ENCODE peak calls at places on chromosomes 3 and 15, in four cellular contexts. Y, D, O and C are unnamed samples.

GRCh38 chr3:52450489-52451236 is 3.2 kb downstream of the TNNC1 start:
- DNase-seq in Y (peak; percentile 43), D (no peak), O (no peak), C (no peak)

GRCh38 chr3:138426211-138426610 is 8.2 kb upstream of the ESYT3 start:
- DNase-seq in Y (no peak), D (no peak), O (no peak), C (no peak)

GRCh38 chr15:31235298-31236183 is 91.1 kb upstream of the KLF13 start:
- DNase-seq in Y (no peak), D (no peak), O (no peak), C (no peak)

GRCh38 chr3:152270944-152271343 is 2.2 kb downstream of the MBNL1 start:
- DNase-seq in Y (no peak), D (no peak), O (no peak), C (no peak)

GRCh38 chr3:157436583-157437300 is at the start of gene PTX3:
- DNase-seq in Y (no peak), D (no peak), O (no peak), C (no peak)

GRCh38 chr3:179666436-179667035 is 13.7 kb downstream of the USP13 start:
- DNase-seq in Y (peak; percentile 59), D (no peak), O (no peak), C (no peak)

GRCh38 chr3:138078096-138078495 is 37.3 kb downstream of the DZIP1L start:
- DNase-seq in Y (no peak), D (no peak), O (no peak), C (no peak)

GRCh38 chr15:39599871-39600270 is 19.0 kb downstream of the THBS1 start:
- DNase-seq in Y (no peak), D (no peak), O (no peak), C (no peak)

GRCh38 chr3:123290107-123290930 is 88.6 kb downstream of the SEC22A start:
- DNase-seq in Y (no peak), D (no peak), O (no peak), C (no peak)

GRCh38 chr3:123290962-123291361 is 89.2 kb downstream of the SEC22A start:
- DNase-seq in Y (no peak), D (no peak), O (no peak), C (no peak)

GRCh38 chr3:123287962-123288302 is 86.2 kb downstream of the SEC22A start:
- DNase-seq in Y (no peak), D (no peak), O (no peak), C (no peak)

GRCh38 chr3:123291404-123291803 is 89.7 kb downstream of the SEC22A start:
- DNase-seq in Y (no peak), D (no peak), O (no peak), C (no peak)

GRCh38 chr3:123289336-123290106 is 87.8 kb downstream of the SEC22A start:
- DNase-seq in Y (no peak), D (no peak), O (no peak), C (no peak)
- TF ChIP-seq RNF2 in Y (no peak), D (no peak), O (no peak), C (no peak)

GRCh38 chr15:86653344-86654192 is 573.9 kb downstream of the AGBL1 start:
- DNase-seq in Y (no peak), D (no peak), O (no peak), C (no peak)

GRCh38 chr15:86660012-86660411 is 580.3 kb downstream of the AGBL1 start:
- DNase-seq in Y (no peak), D (no peak), O (no peak), C (no peak)

GRCh38 chr15:86649277-86649676 is 569.6 kb downstream of the AGBL1 start:
- DNase-seq in Y (no peak), D (no peak), O (no peak), C (no peak)

GRCh38 chr15:86650084-86650483 is 570.4 kb downstream of the AGBL1 start:
- DNase-seq in Y (no peak), D (peak; percentile 21), O (peak; percentile 10), C (no peak)

GRCh38 chr15:86654501-86654900 is 574.8 kb downstream of the AGBL1 start:
- DNase-seq in Y (no peak), D (no peak), O (no peak), C (no peak)
- TF ChIP-seq RNF2 in Y (no peak), D (no peak), O (no peak), C (no peak)

GRCh38 chr15:42493694-42494093 is 1.7 kb upstream of the SNAP23 start:
- DNase-seq in Y (no peak), D (no peak), O (no peak), C (no peak)
- TF ChIP-seq RNF2 in Y (no peak), D (no peak), O (no peak), C (no peak)

GRCh38 chr3:184498986-184499606 is 62.5 kb upstream of the EPHB3 start:
- DNase-seq in Y (no peak), D (no peak), O (no peak), C (no peak)
- TF ChIP-seq RNF2 in Y (no peak), D (no peak), O (no peak), C (no peak)

DNA sequence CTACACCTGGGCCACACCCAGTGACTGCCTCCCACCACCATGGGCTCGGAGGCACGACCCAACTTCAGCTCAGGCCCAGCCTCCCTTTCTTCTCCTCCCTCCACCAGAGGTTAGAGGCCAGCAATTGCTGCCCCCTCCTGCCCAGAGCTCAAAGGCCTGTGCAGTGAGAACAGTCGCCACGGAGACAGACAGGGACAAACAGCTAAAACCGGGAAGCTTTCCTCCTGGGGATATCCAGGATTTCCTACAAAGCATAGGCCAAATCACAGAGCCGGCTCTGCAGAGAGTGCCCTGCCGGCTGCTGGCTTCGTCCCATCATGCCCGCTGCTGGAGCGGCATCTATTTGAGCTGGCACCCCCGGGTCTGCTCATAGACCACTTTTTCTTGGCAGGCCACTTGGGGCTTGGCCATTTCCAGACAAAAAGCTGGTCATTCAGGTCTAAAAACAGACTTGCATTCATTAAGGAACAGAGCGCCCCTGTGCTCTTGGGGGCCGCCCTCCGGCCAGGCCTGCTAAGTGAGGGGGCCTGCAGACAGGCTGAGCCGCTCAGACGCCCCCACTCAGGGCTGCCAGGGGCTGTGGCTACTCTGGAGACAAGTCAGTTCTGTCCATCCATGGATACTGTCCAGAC is 17.5 kb downstream of the GRAMD2A start:
- DNase-seq in Y (no peak), D (no peak), O (no peak), C (peak; percentile 36)
- TF ChIP-seq RNF2 in Y (no peak), D (no peak), O (no peak), C (no peak)

GRCh38 chr3:40179016-40179415 is 130.5 kb upstream of the EIF1B start:
- DNase-seq in Y (peak; percentile 86), D (peak; percentile 31), O (peak; percentile 58), C (peak; percentile 45)
- TF ChIP-seq RNF2 in Y (no peak), D (no peak), O (no peak), C (no peak)